ENCODE peak calls at places on chromosomes 4 and X, in eight cellular contexts. X is kidney epithelial cell; A is cardiac muscle cell; W is adrenal gland; M is HCT116; Q is heart right ventricle; L is GM06990; N is CD4-positive, alpha-beta memory T cell. C is an unnamed sample. For H3K36me3, the result is how much of the 10 kb centered on the place peaks cover.

GRCh38 chr4:161841759-161842158 is 322.0 kb downstream of the FSTL5 start:
- DNase-seq in X (no peak), A (no peak), W (no peak), M (no peak), Q (no peak), L (no peak), N (no peak), C (no peak)

GRCh38 chr4:79212311-79212710 is 113.5 kb downstream of the NAA11 start:
- DNase-seq in X (no peak), A (no peak), W (no peak), M (no peak), Q (no peak), L (no peak), N (no peak), C (no peak)

GRCh38 chrX:101682723-101683122 is 23.1 kb upstream of the ARMCX2 start:
- DNase-seq in X (peak), A (no peak), W (no peak), M (no peak), Q (no peak), L (no peak), N (no peak), C (no peak)

GRCh38 chr4:98950925-98951324 is 22.0 kb upstream of the EIF4E start:
- DNase-seq in X (no peak), A (no peak), W (no peak), M (no peak), Q (no peak), L (no peak), N (no peak), C (no peak)

GRCh38 chr4:105709081-105709450 is 482 bp downstream of the GSTCD start:
- DNase-seq in X (no peak), A (peak), W (no peak), M (peak), Q (no peak), L (no peak), N (no peak), C (no peak)

GRCh38 chr4:102606261-102606660 is 105.1 kb downstream of the NFKB1 start:
- DNase-seq in X (no peak), A (no peak), W (no peak), M (no peak), Q (no peak), L (no peak), N (no peak), C (no peak)

GRCh38 chr4:89413518-89413917 is 105.9 kb upstream of the GPRIN3 start:
- DNase-seq in X (no peak), A (no peak), W (no peak), M (no peak), Q (no peak), L (no peak), N (no peak), C (no peak)

GRCh38 chrX:148271263-148271662 is 229.2 kb upstream of the AFF2 start:
- DNase-seq in X (no peak), A (no peak), W (no peak), M (no peak), Q (no peak), L (no peak), N (no peak), C (no peak)

GRCh38 chr4:77434299-77435092 is 171.1 kb upstream of the CXCL13 start:
- DNase-seq in X (no peak), A (no peak), W (peak), M (no peak), Q (peak), L (no peak), N (no peak), C (no peak)

GRCh38 chr4:183118585-183118984 is 19.5 kb downstream of the WWC2 start:
- DNase-seq in X (peak), A (peak), W (peak), M (no peak), Q (no peak), L (no peak), N (no peak), C (peak)

GRCh38 chr4:110400071-110400470 is 75.9 kb upstream of the ENPEP start:
- DNase-seq in X (no peak), A (no peak), W (no peak), M (no peak), Q (no peak), L (no peak), N (no peak), C (no peak)

GRCh38 chrX:147894332-147894870 is 17.3 kb upstream of the FMR1 start:
- DNase-seq in X (no peak), A (peak), W (no peak), M (no peak), Q (no peak), L (no peak), N (no peak), C (no peak)

GRCh38 chr4:89609756-89610155 is 227.2 kb downstream of the SNCA start:
- DNase-seq in X (no peak), A (no peak), W (no peak), M (no peak), Q (no peak), L (no peak), N (no peak), C (no peak)

GRCh38 chr4:77917075-77917474 is 54.4 kb downstream of the MRPL1 start:
- DNase-seq in X (no peak), A (no peak), W (no peak), M (no peak), Q (no peak), L (no peak), N (no peak), C (no peak)

DNA sequence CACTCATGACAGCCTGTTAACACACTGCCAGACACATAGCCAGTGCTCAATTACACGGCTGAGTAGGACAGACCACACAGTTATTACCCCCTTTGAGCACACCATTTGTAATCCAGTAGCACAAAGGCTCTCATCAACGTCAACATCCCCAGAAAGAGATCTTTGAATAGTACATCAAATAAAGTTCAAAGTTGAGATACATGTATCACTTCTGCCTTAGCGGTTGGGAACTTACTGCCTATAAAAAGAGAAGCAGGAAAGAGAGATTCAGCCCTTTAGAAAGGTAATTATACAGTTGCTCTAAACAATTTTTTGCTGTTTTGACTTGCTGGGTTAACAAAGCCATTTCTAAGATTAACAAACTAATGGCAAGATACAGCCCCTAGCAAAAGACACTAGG is 16.2 kb downstream of the ANXA5 start:
- DNase-seq in X (no peak), A (no peak), W (no peak), M (no peak), Q (no peak), L (no peak), N (no peak), C (no peak)
- H3K36me3 ChIP-seq in X (under half), A (under half), W (under half), M (under half), Q (under half), L (under half), N (under half), C (half or more)

DNA sequence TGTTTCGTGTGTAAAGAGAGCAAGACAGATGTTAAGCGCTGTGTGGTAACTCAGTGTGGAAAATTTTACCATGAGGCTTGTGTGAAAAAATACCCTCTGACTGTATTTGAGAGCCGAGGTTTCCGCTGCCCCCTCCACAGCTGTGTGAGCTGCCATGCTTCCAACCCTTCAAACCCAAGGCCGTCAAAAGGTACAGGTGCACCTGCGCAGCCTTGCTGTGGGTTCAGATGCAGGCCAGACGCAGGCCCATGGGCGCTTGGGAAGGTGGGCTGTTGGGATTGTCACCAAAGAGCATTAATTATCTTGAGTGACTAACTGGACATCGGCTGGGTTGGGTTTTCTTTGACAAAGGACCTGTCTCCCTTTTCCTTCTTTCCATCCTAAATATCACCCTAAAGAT is 55.4 kb downstream of the NELFA start:
- DNase-seq in X (no peak), A (no peak), W (no peak), M (no peak), Q (no peak), L (no peak), N (no peak), C (no peak)
- H3K36me3 ChIP-seq in X (under half), A (under half), W (under half), M (half or more), Q (under half), L (under half), N (under half), C (under half)

DNA sequence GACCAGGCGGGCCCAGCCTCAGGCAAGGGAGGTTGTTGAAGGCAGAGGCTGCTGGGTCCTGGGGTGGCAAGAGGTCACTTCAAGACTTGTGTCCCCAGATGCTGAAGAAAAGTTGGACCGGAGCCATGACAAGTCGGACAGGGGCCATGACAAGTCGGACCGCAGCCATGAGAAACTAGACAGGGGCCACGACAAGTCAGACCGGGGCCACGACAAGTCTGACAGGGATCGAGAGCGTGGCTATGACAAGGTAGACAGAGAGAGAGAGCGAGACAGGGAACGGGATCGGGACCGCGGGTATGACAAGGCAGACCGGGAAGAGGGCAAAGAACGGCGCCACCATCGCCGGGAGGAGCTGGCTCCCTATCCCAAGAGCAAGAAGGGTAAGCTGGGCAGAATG is 4.4 kb downstream of the PQBP1 start:
- DNase-seq in X (no peak), A (no peak), W (no peak), M (no peak), Q (no peak), L (no peak), N (no peak), C (no peak)
- H3K36me3 ChIP-seq in X (under half), A (under half), W (under half), M (under half), Q (under half), L (under half), N (under half), C (under half)

GRCh38 chrX:136872091-136872700 is 8.3 kb downstream of the RBMX start:
- DNase-seq in X (no peak), A (no peak), W (no peak), M (no peak), Q (no peak), L (no peak), N (no peak), C (no peak)
- H3K36me3 ChIP-seq in X (under half), A (under half), W (under half), M (half or more), Q (under half), L (under half), N (under half), C (half or more)

GRCh38 chr4:37439809-37440518 is 195.4 kb downstream of the NWD2 start:
- DNase-seq in X (no peak), A (no peak), W (no peak), M (no peak), Q (no peak), L (no peak), N (no peak), C (no peak)
- H3K36me3 ChIP-seq in X (under half), A (under half), W (under half), M (under half), Q (under half), L (under half), N (under half), C (under half)

GRCh38 chr4:754221-755120 is 48.8 kb downstream of the PCGF3 start:
- DNase-seq in X (no peak), A (no peak), W (no peak), M (no peak), Q (no peak), L (no peak), N (no peak), C (no peak)

GRCh38 chr4:749771-750666 is 44.4 kb downstream of the PCGF3 start:
- DNase-seq in X (no peak), A (no peak), W (peak), M (no peak), Q (peak), L (no peak), N (no peak), C (no peak)

GRCh38 chr4:751676-752075 is 46.0 kb downstream of the PCGF3 start:
- DNase-seq in X (no peak), A (no peak), W (no peak), M (no peak), Q (no peak), L (no peak), N (no peak), C (no peak)

GRCh38 chr4:748461-748860 is 42.8 kb downstream of the PCGF3 start:
- DNase-seq in X (no peak), A (no peak), W (no peak), M (no peak), Q (peak), L (no peak), N (no peak), C (no peak)

DNA sequence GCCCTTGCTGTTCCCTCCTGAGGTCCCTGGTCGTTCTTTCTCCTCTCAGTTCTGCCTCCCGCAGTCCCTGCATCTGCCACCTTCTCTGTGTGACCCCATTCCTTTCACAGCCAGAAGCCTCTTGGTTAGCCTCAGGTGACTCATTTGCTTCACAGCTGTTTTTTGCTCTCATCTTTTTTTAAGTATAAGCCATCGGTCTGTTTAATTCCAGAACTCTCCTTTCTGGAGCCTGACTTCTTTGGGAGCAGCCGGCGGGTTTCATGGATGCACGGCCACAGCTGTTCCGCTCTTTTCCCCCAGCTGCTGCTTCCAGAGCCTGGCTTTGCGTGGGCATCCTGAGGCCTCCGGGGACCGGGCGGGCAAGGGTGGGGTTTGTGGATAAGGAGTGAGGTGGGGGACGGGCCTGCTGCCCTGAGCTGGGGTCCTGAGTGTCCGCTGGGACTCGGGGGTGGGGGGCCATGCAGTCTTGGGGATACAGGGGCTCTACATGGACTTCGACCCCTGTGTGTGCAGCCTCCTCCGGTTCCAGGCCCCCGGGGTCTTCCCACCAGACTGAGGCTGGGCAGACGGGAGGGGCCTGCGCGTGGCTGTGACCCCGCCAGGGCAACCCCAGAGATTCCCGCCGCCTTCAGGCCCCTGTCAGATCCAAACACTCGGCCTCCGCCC is 46.7 kb downstream of the PCGF3 start:
- DNase-seq in X (no peak), A (no peak), W (no peak), M (no peak), Q (peak), L (no peak), N (no peak), C (no peak)
- H3K36me3 ChIP-seq in X (under half), A (under half), W (under half), M (under half), Q (under half), L (under half), N (under half), C (under half)

C was measured in Panc1.